ENCODE peak calls at places on chromosomes 5 and 9, in eight cellular contexts. T, P, N, B, I, J, G and U are unnamed samples. For H3K36me3, the result is how much of the 10 kb centered on the place peaks cover.

GRCh38 chr5:32859211-32859641 is 148.1 kb downstream of the NPR3 start:
- DNase-seq in T (no peak), P (no peak), N (no peak), B (no peak), I (peak), J (no peak), G (no peak), U (no peak)

GRCh38 chr5:174533771-174534221 is 190.6 kb upstream of the MSX2 start:
- DNase-seq in T (no peak), P (peak), N (no peak), B (no peak), I (peak), J (peak), G (peak), U (no peak)

GRCh38 chr5:180604271-180604670 is 13.0 kb upstream of the SCGB3A1 start:
- DNase-seq in T (no peak), P (no peak), N (no peak), B (peak), I (no peak), J (no peak), G (no peak), U (no peak)

GRCh38 chr9:70868661-70869652 is 252.5 kb downstream of the TRPM3 start:
- DNase-seq in T (peak), P (peak), N (peak), B (no peak), I (peak), J (peak), G (no peak), U (no peak)

GRCh38 chr5:145863005-145863404 is 9.8 kb downstream of the GRXCR2 start:
- DNase-seq in T (no peak), P (no peak), N (no peak), B (no peak), I (no peak), J (no peak), G (no peak), U (no peak)

GRCh38 chr9:91805031-91805430 is 145.0 kb downstream of the ROR2 start:
- DNase-seq in T (no peak), P (no peak), N (no peak), B (no peak), I (no peak), J (no peak), G (no peak), U (no peak)

GRCh38 chr9:91905958-91906585 is 44.0 kb downstream of the ROR2 start:
- DNase-seq in T (no peak), P (no peak), N (peak), B (peak), I (no peak), J (no peak), G (no peak), U (no peak)

GRCh38 chr5:6822068-6822467 is 108.8 kb downstream of the TENT4A start:
- DNase-seq in T (no peak), P (no peak), N (no peak), B (no peak), I (no peak), J (no peak), G (no peak), U (no peak)

GRCh38 chr5:2297991-2298390 is 415.3 kb upstream of the IRX4 start:
- DNase-seq in T (no peak), P (no peak), N (no peak), B (no peak), I (no peak), J (no peak), G (no peak), U (no peak)

GRCh38 chr5:121795511-121795910 is 56.2 kb upstream of the FTMT start:
- DNase-seq in T (no peak), P (no peak), N (no peak), B (no peak), I (no peak), J (no peak), G (no peak), U (no peak)

GRCh38 chr9:5112109-5112592 is 73.3 kb downstream of the INSL6 start:
- DNase-seq in T (no peak), P (no peak), N (no peak), B (peak), I (no peak), J (no peak), G (no peak), U (no peak)

GRCh38 chr5:96963267-96963666 is 27.4 kb downstream of the LNPEP start:
- DNase-seq in T (no peak), P (peak), N (no peak), B (peak), I (peak), J (peak), G (no peak), U (no peak)

GRCh38 chr5:55633574-55634203 is 78.4 kb downstream of the SLC38A9 start:
- DNase-seq in T (no peak), P (peak), N (no peak), B (no peak), I (peak), J (no peak), G (no peak), U (no peak)

GRCh38 chr5:68554566-68555279 is 339.2 kb downstream of the PIK3R1 start:
- DNase-seq in T (no peak), P (peak), N (peak), B (peak), I (peak), J (peak), G (peak), U (no peak)

GRCh38 chr9:82553654-82554366 is 509.1 kb downstream of the RASEF start:
- DNase-seq in T (no peak), P (no peak), N (no peak), B (no peak), I (peak), J (no peak), G (no peak), U (no peak)

GRCh38 chr9:136274786-136275654 is 28.9 kb downstream of the CCDC187 start:
- DNase-seq in T (no peak), P (no peak), N (no peak), B (no peak), I (no peak), J (no peak), G (no peak), U (no peak)

GRCh38 chr5:3325206-3325605 is 270.4 kb upstream of the IRX1 start:
- DNase-seq in T (no peak), P (no peak), N (no peak), B (no peak), I (peak), J (peak), G (no peak), U (no peak)

GRCh38 chr9:134316444-134317160 is 9.7 kb upstream of the RXRA start:
- DNase-seq in T (no peak), P (no peak), N (no peak), B (peak), I (peak), J (no peak), G (no peak), U (no peak)

GRCh38 chr5:34533582-34534236 is 122.4 kb upstream of the RAI14 start:
- DNase-seq in T (no peak), P (no peak), N (no peak), B (no peak), I (no peak), J (no peak), G (no peak), U (no peak)

GRCh38 chr5:34529581-34530331 is 126.4 kb upstream of the RAI14 start:
- DNase-seq in T (no peak), P (no peak), N (no peak), B (no peak), I (no peak), J (no peak), G (no peak), U (no peak)

GRCh38 chr5:34534237-34535108 is 121.7 kb upstream of the RAI14 start:
- DNase-seq in T (no peak), P (peak), N (no peak), B (no peak), I (peak), J (peak), G (peak), U (no peak)

GRCh38 chr5:34530637-34531036 is 125.5 kb upstream of the RAI14 start:
- DNase-seq in T (no peak), P (peak), N (no peak), B (no peak), I (peak), J (no peak), G (no peak), U (no peak)

DNA sequence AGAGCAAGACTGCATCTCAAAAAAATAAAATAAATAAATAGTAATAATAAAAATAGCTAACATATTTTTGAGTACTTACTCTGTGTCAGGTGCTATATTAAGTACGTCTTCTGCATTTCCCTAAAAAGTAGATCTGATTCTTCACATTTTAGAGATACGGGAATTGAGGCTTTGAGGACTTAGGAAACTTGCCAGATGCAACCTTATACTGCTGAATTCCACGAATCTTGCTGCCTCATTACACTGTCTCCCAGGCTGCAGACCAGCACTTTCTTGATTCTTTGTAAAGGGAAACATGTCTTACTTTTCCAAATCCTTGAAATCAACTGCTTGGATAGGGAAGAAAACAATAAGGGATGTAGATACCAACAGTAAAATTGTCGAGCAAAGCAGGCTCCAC is 124.4 kb upstream of the RAI14 start:
- DNase-seq in T (no peak), P (peak), N (no peak), B (no peak), I (peak), J (no peak), G (no peak), U (no peak)
- H3K36me3 ChIP-seq in T (under half), P (under half), N (under half), B (under half), I (under half), J (under half), G (under half), U (under half)

DNA sequence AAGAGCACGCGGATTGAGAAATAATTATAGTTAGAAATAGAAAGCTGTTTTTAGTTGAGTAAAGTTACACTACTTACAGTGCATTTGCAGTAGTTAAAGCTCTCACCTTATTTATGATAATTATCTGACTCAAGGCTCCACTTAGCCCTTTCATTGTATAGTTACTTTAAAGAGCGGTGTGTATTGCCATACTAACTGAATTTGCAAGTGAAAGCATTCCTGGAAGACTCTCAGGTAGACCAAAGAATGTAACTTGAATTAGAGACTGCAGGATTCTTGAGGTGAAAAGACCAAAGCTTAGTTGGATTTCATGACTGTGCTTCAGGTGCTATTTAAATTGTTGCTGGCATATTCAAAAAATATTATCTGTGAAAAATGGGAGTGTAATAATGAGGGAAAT is 4.2 kb upstream of the RASA1 start:
- DNase-seq in T (peak), P (no peak), N (no peak), B (no peak), I (no peak), J (no peak), G (no peak), U (peak)
- H3K4me3 ChIP-seq in T (no peak), P (no peak), N (no peak), B (no peak), I (no peak), J (no peak), G (no peak), U (no peak)

DNA sequence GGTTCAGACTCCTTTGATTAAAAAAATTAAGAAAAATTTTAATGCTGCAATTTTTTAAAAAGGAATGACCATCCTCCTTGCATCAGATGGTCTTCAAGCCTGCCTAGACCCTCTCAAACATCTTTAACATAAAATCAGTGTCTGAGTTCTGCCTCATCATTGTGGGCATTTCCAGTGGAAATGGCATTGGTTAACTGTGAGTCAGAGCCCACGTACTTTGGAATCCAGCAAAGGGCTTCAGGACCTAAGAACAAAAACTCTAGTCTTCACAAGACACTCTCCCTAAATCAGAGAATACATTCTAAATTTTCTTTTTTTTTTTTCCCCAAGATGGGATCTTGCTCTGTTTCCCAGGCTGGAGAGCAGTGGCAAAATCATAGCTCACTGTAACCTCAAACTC is 9.4 kb upstream of the C5orf15 start:
- DNase-seq in T (no peak), P (peak), N (no peak), B (no peak), I (peak), J (no peak), G (peak), U (no peak)
- H3K36me3 ChIP-seq in T (half or more), P (half or more), N (half or more), B (under half), I (under half), J (under half), G (under half), U (under half)

GRCh38 chr5:56851258-56851941 is 36.1 kb downstream of the MAP3K1 start:
- DNase-seq in T (no peak), P (peak), N (no peak), B (no peak), I (no peak), J (peak), G (no peak), U (no peak)
- H3K4me3 ChIP-seq in T (no peak), P (no peak), N (no peak), B (no peak), I (no peak), J (no peak), G (no peak), U (no peak)